ENCODE peak calls at places on chromosomes 7 and 10, in four cellular contexts. V is tibial nerve, T is A673, W is spleen. B is an unnamed sample.

GRCh38 chr10:29482591-29483421 is 152.0 kb downstream of the SVIL start:
- DNase-seq in V (no peak), T (peak; percentile 93), W (no peak), B (no peak)

GRCh38 chr10:120598377-120598776 is 141.3 kb downstream of the PLPP4 start:
- DNase-seq in V (no peak), T (no peak), W (no peak), B (no peak)

GRCh38 chr7:22357311-22358175 is 589 bp upstream of the RAPGEF5 start:
- DNase-seq in V (no peak), T (no peak), W (no peak), B (peak; percentile 80)

GRCh38 chr10:124296813-124297788 is 121.6 kb downstream of the OAT start:
- DNase-seq in V (no peak), T (no peak), W (no peak), B (no peak)

GRCh38 chr10:127408733-127409132 is 140.4 kb upstream of the NPS start:
- DNase-seq in V (no peak), T (no peak), W (no peak), B (no peak)

GRCh38 chr10:34916368-34916767 is 101.3 kb upstream of the PARD3 start:
- DNase-seq in V (peak; percentile 10), T (no peak), W (no peak), B (no peak)

GRCh38 chr10:50565301-50566083 is 58.3 kb downstream of the SGMS1 start:
- DNase-seq in V (no peak), T (no peak), W (no peak), B (no peak)

GRCh38 chr7:116434820-116435341 is 64.7 kb upstream of the CAV2 start:
- DNase-seq in V (no peak), T (no peak), W (no peak), B (no peak)

GRCh38 chr7:140649566-140650205 is 9.1 kb upstream of the DENND2A start:
- DNase-seq in V (no peak), T (no peak), W (peak; percentile 37), B (no peak)

GRCh38 chr10:90481326-90481923 is 376.4 kb downstream of the HTR7 start:
- DNase-seq in V (no peak), T (no peak), W (no peak), B (no peak)

GRCh38 chr7:48250441-48250951 is 79.2 kb downstream of the ABCA13 start:
- DNase-seq in V (no peak), T (no peak), W (no peak), B (no peak)

GRCh38 chr7:72213081-72213480 is 199.1 kb downstream of the CALN1 start:
- DNase-seq in V (no peak), T (no peak), W (no peak), B (no peak)

GRCh38 chr7:72217151-72217550 is 195.0 kb downstream of the CALN1 start:
- DNase-seq in V (no peak), T (no peak), W (no peak), B (no peak)

GRCh38 chr7:72211175-72211574 is 201.0 kb downstream of the CALN1 start:
- DNase-seq in V (no peak), T (no peak), W (no peak), B (no peak)

GRCh38 chr7:72219500-72219899 is 192.6 kb downstream of the CALN1 start:
- DNase-seq in V (no peak), T (no peak), W (no peak), B (no peak)

GRCh38 chr7:72213769-72214168 is 198.4 kb downstream of the CALN1 start:
- DNase-seq in V (no peak), T (no peak), W (no peak), B (no peak)
- H3K9me3 ChIP-seq in V (no peaks in the 10 kb centered on the region), T (no peaks in the 10 kb centered on the region), W (no peaks in the 10 kb centered on the region), B (no peaks in the 10 kb centered on the region)

GRCh38 chr10:117503886-117504205 is 38.7 kb upstream of the EMX2 start:
- DNase-seq in V (no peak), T (no peak), W (no peak), B (no peak)
- H3K9me3 ChIP-seq in V (no peaks in the 10 kb centered on the region), T (no peaks in the 10 kb centered on the region), W (no peaks in the 10 kb centered on the region), B (no peaks in the 10 kb centered on the region)

DNA sequence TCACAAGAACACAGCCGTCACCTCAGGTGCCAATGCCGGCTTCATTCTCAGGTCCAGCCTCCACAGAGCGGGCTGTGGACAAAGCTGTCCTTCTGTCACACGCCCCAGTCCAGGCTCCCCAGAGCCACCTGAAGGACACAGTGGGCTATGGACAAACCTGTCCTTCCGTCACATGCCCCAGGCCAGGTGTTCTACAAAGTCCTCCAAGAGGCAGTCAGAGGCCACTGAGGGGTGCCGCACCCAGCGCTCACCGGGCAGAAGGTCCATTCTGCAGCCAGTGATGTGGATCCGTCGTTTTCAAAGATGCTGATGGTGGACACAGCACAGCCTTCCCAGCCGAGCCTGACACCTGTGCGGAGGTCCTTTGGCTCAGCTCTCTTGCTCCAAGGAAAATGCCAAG is 173.2 kb upstream of the PPP2R2D start:
- DNase-seq in V (no peak), T (no peak), W (peak; percentile 68), B (no peak)
- H3K9me3 ChIP-seq in V (no peaks in the 10 kb centered on the region), T (no peaks in the 10 kb centered on the region), W (no peaks in the 10 kb centered on the region), B (no peaks in the 10 kb centered on the region)

DNA sequence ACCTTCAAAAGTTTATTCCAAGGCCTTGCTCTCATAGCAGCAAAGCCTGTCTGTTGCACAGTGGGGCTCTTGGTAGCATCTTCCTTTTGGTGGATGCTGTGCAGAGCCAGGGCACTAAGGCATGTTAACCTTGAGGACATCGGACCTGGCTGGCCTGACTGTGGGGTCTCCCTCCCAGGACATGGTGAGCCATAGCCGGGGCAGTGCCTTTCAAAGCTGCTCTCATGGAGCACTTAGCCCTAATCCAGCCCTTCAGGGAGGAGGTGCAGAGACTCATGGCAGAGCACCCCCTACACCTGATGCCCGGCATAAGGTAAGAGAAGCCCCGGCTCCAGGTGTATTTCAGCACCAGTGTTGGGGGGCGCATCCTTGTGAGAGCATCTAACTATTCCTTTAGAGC is 941.4 kb upstream of the ZNF722 start:
- DNase-seq in V (no peak), T (no peak), W (no peak), B (no peak)
- H3K9me3 ChIP-seq in V (peaks cover 4% of the 10 kb centered on the region), T (peaks cover 12% of the 10 kb centered on the region), W (peaks cover 77% of the 10 kb centered on the region), B (no peaks in the 10 kb centered on the region)

DNA sequence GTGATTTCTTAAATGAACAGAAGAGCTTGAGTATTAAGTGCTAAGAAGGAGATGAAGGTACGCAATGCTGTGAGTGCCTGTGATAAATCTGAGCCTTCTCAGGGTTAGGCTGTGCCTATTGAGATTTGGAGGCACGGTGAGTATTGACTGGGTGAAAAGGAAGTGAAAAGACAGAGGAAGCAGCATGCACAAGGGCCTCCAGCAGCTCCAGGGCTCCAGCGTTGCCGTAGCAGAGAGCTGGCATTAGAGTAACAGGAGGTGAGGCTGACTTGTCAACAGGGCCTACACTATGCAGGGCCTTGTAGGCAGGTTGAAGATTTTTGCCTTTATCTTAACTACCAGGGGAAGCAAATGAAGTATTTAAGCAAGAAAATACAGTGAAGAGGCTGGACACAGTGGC is 54.1 kb upstream of the PDCD4 start:
- DNase-seq in V (no peak), T (no peak), W (no peak), B (no peak)
- H3K9me3 ChIP-seq in V (no peaks in the 10 kb centered on the region), T (no peaks in the 10 kb centered on the region), W (no peaks in the 10 kb centered on the region), B (no peaks in the 10 kb centered on the region)

GRCh38 chr10:37784678-37785077 is 72.7 kb downstream of the ZNF248 start:
- DNase-seq in V (no peak), T (no peak), W (no peak), B (no peak)

GRCh38 chr10:37794305-37794976 is 63.0 kb downstream of the ZNF248 start:
- DNase-seq in V (no peak), T (no peak), W (no peak), B (no peak)

GRCh38 chr10:37789590-37789989 is 67.8 kb downstream of the ZNF248 start:
- DNase-seq in V (no peak), T (no peak), W (no peak), B (no peak)
- H3K9me3 ChIP-seq in V (peaks cover 22% of the 10 kb centered on the region), T (peaks cover 31% of the 10 kb centered on the region), W (peaks cover 98% of the 10 kb centered on the region), B (peaks cover under 1% of the 10 kb centered on the region)

GRCh38 chr10:132076578-132077081 is 10.9 kb downstream of the JAKMIP3 start:
- DNase-seq in V (no peak), T (no peak), W (no peak), B (no peak)
- H3K9me3 ChIP-seq in V (peaks cover 4% of the 10 kb centered on the region), T (peaks cover 6% of the 10 kb centered on the region), W (peaks cover 13% of the 10 kb centered on the region), B (no peaks in the 10 kb centered on the region)

GRCh38 chr7:87210506-87210905 is 9.0 kb downstream of the TMEM243 start:
- DNase-seq in V (no peak), T (no peak), W (no peak), B (no peak)
- H3K9me3 ChIP-seq in V (no peaks in the 10 kb centered on the region), T (peaks cover 8% of the 10 kb centered on the region), W (peaks cover 16% of the 10 kb centered on the region), B (no peaks in the 10 kb centered on the region)

GRCh38 chr10:48944171-48944570 is 4.5 kb upstream of the LRRC18 start:
- DNase-seq in V (no peak), T (no peak), W (no peak), B (no peak)

GRCh38 chr10:48946891-48947500 is 7.4 kb upstream of the LRRC18 start:
- DNase-seq in V (no peak), T (no peak), W (no peak), B (no peak)

GRCh38 chr10:48947690-48948418 is 8.2 kb upstream of the LRRC18 start:
- DNase-seq in V (no peak), T (no peak), W (no peak), B (no peak)

GRCh38 chr10:48943096-48943495 is 3.5 kb upstream of the LRRC18 start:
- DNase-seq in V (no peak), T (no peak), W (no peak), B (no peak)

GRCh38 chr10:48945441-48946143 is 6.0 kb upstream of the LRRC18 start:
- DNase-seq in V (no peak), T (no peak), W (no peak), B (peak; percentile 51)
- H3K9me3 ChIP-seq in V (no peaks in the 10 kb centered on the region), T (no peaks in the 10 kb centered on the region), W (no peaks in the 10 kb centered on the region), B (no peaks in the 10 kb centered on the region)

DNA sequence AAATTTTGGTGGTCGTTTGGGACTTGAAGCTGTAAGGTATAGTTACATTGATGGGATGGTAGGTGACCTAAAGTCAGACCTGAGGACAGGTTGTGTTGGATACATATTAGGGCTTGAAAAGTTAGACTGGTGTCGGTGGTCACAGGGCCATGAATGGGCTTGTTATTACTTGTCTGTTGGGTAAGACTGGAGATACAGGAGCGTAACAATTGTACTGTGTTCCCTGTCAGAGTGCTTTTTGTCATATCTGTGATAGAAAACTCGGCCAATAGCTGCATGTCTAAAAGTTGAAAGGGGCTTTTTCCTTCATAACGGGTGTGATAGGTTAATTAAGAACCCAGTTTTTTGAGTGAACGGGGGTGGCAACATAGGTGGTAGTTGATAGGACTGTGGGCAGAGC is 13.5 kb upstream of the CHST3 start:
- DNase-seq in V (no peak), T (no peak), W (no peak), B (no peak)
- H3K9me3 ChIP-seq in V (peaks cover 19% of the 10 kb centered on the region), T (peaks cover 22% of the 10 kb centered on the region), W (peaks cover 58% of the 10 kb centered on the region), B (peaks cover 4% of the 10 kb centered on the region)